ENCODE peak calls at places on chromosome 17, in ten cellular contexts. R, V, Q, L, A, O, K, X, Z and W are unnamed samples.

GRCh38 chr17:71980171-71980570 is 140.6 kb upstream of the SOX9 start:
- DNase-seq in R (no peak), V (no peak), Q (no peak), L (no peak), A (no peak), O (no peak), K (no peak), X (no peak), Z (no peak), W (no peak)

GRCh38 chr17:5921919-5922318 is 148.3 kb upstream of the WSCD1 start:
- DNase-seq in R (no peak), V (no peak), Q (peak; percentile 32), L (no peak), A (no peak), O (no peak), K (no peak), X (no peak), Z (no peak), W (no peak)

GRCh38 chr17:40730974-40731373 is 24.2 kb downstream of the KRT25 start:
- DNase-seq in R (no peak), V (no peak), Q (no peak), L (no peak), A (no peak), O (no peak), K (no peak), X (no peak), Z (no peak), W (no peak)

GRCh38 chr17:42819939-42820535 is 4.0 kb downstream of the BECN1 start:
- DNase-seq in R (peak; percentile 67), V (peak; percentile 40), Q (peak; percentile 91), L (peak; percentile 46), A (peak; percentile 73), O (peak; percentile 46), K (no peak), X (peak; percentile 89), Z (peak; percentile 49), W (no peak)

GRCh38 chr17:77862890-77863813 is 95.4 kb upstream of the TNRC6C start:
- DNase-seq in R (peak; percentile 55), V (no peak), Q (no peak), L (no peak), A (no peak), O (no peak), K (no peak), X (no peak), Z (no peak), W (no peak)

GRCh38 chr17:13600475-13601316 is 1.0 kb downstream of the HS3ST3A1 start:
- DNase-seq in R (no peak), V (no peak), Q (peak; percentile 49), L (no peak), A (no peak), O (no peak), K (no peak), X (peak; percentile 57), Z (no peak), W (no peak)

GRCh38 chr17:17940451-17940911 is 31.7 kb downstream of the TOM1L2 start:
- DNase-seq in R (no peak), V (no peak), Q (peak; percentile 69), L (no peak), A (no peak), O (no peak), K (no peak), X (no peak), Z (no peak), W (no peak)

GRCh38 chr17:17347956-17348871 is 45.0 kb downstream of the NT5M start:
- DNase-seq in R (peak; percentile 17), V (no peak), Q (no peak), L (no peak), A (no peak), O (no peak), K (no peak), X (no peak), Z (no peak), W (no peak)

GRCh38 chr17:35257080-35257701 is 14.3 kb downstream of the SLFN5 start:
- DNase-seq in R (no peak), V (no peak), Q (no peak), L (no peak), A (peak; percentile 52), O (no peak), K (no peak), X (no peak), Z (peak; percentile 65), W (no peak)

GRCh38 chr17:1001640-1002411 is 4.9 kb downstream of the TIMM22 start:
- DNase-seq in R (peak; percentile 71), V (no peak), Q (peak; percentile 70), L (no peak), A (no peak), O (no peak), K (peak; percentile 43), X (no peak), Z (no peak), W (no peak)

DNA sequence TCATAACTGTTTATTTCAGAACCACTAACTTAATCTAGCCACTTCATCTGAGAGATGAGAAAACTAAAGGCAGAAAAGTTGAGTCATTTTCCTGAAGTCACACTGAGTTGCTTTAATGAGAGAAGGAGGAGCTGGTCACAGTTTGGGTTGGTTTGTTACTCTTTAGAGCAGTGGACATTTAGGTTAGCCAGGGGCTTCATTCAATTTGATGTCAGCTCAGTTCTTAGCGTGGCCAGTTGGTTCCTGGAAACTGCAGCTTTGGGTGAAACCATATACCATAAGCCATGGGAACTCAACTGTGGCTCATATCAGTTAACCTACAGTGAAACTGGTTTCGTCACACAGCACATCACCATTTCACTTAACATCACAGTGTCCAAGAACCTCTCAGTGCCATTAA is 59.2 kb upstream of the ADORA2B start:
- DNase-seq in R (no peak), V (no peak), Q (no peak), L (no peak), A (no peak), O (no peak), K (no peak), X (no peak), Z (no peak), W (no peak)
- H3K27ac ChIP-seq in R (no peak overlapping the region), V (no peak overlapping the region), Q (no peak overlapping the region), L (no peak overlapping the region), A (no peak overlapping the region), O (no peak overlapping the region), K (no peak overlapping the region), X (no peak overlapping the region), Z (no peak overlapping the region), W (no peak overlapping the region)

DNA sequence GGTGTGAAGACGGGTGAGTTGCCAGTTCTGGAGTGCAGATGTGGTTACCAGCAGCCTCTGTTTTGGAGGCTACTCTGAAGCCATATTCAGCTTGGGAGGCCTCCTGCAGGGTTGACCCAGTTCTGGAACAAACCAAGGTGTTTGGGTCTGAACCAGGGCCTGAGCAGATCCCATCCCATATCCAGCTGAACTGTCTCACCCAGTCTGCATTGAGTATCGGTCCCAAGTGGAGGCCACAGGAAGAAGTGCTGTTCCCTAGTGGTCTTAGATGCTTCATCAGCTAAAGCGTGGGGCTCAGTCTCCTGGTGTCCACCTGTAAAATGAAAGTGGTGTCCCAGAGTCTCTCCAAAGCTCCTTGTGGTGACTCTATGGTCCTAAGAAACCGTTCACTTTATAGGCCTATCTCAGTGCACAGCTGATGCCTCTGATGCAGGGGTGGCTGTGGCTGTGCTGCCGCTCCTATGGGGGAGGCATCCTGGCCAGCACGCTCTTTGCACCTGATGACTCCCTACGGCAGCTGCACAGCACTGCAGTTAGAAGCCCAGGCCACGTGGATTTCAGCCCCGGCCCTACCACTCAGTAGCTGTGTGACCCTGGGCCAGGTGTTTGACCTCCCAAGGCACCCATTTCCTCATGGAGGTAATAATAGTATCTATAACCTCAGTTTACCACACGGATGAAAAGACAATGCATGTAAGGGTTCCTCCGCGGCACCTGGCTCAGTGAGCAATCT is 21.0 kb downstream of the CBX4 start:
- DNase-seq in R (no peak), V (no peak), Q (no peak), L (no peak), A (no peak), O (no peak), K (no peak), X (no peak), Z (no peak), W (no peak)
- H3K4me1 ChIP-seq in R (peaks cover 43% of the 10 kb centered on the region), V (peaks cover 53% of the 10 kb centered on the region), Q (peaks cover 3% of the 10 kb centered on the region), L (peaks cover 15% of the 10 kb centered on the region), A (peaks cover 20% of the 10 kb centered on the region), O (peaks cover 26% of the 10 kb centered on the region), K (peaks cover 18% of the 10 kb centered on the region), X (no peaks in the 10 kb centered on the region), Z (peaks cover 4% of the 10 kb centered on the region), W (peaks cover 18% of the 10 kb centered on the region)

GRCh38 chr17:31854672-31855071 is 4.4 kb downstream of the COPRS start:
- DNase-seq in R (no peak), V (no peak), Q (no peak), L (no peak), A (no peak), O (no peak), K (no peak), X (no peak), Z (no peak), W (no peak)

GRCh38 chr17:31857920-31858646 is 961 bp downstream of the COPRS start:
- DNase-seq in R (no peak), V (no peak), Q (no peak), L (peak; percentile 15), A (no peak), O (no peak), K (no peak), X (no peak), Z (no peak), W (no peak)

GRCh38 chr17:31859487-31860008 is 504 bp upstream of the COPRS start:
- DNase-seq in R (no peak), V (no peak), Q (peak; percentile 17), L (no peak), A (no peak), O (no peak), K (no peak), X (peak; percentile 34), Z (no peak), W (no peak)

GRCh38 chr17:31856750-31857149 is 2.3 kb downstream of the COPRS start:
- DNase-seq in R (no peak), V (no peak), Q (no peak), L (no peak), A (no peak), O (no peak), K (no peak), X (no peak), Z (no peak), W (no peak)

GRCh38 chr17:31858647-31859486 is at the start of gene COPRS:
- DNase-seq in R (peak; percentile 95), V (peak; percentile 93), Q (peak; percentile 89), L (peak; percentile 78), A (peak; percentile 92), O (peak; percentile 89), K (peak; percentile 81), X (peak; percentile 95), Z (peak; percentile 90), W (peak; percentile 29)
- H3K27ac ChIP-seq in R (peak within 1 kb of the TSS; percentile 87), V (peak within 1 kb of the TSS; percentile 90), Q (peak within 1 kb of the TSS; percentile 54), L (peak within 1 kb of the TSS; percentile 26), A (peak within 1 kb of the TSS; percentile 80), O (peak within 1 kb of the TSS; percentile 75), K (peak within 1 kb of the TSS; percentile 68), X (no peak within 1 kb of the TSS), Z (peak within 1 kb of the TSS; percentile 85), W (peak within 1 kb of the TSS; percentile 87)

DNA sequence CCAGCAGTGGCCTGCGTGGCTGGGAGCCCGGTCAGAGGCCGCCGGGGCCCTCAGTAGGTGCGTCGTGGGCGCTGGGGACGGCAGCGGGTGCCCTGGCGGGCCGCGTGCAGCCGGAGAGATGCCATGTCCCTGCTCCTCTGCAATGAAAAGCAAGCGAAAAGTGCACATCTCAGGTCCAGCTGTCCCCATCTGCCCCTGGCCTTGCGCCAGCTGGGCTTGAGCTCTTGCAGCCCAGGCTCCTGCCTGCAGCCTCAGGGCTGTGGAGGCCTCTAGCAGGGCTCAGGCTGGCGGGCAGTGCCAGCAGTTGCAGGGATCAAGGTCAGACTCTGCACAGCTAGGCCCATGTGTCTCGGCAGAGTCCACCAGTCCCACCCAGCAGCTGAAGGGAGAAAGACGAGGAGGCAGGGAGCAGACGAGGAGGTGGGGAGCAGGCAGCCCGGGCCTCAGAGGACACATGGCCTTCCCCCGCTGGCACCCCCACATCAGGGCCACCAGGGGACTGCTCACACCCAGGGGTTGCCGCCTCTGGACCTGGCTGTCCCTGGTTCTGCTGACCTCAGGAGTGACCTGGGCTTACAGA is 11.2 kb downstream of the SLC16A3 start:
- DNase-seq in R (peak; percentile 60), V (no peak), Q (no peak), L (no peak), A (no peak), O (no peak), K (no peak), X (no peak), Z (no peak), W (no peak)
- H3K4me1 ChIP-seq in R (peaks cover 77% of the 10 kb centered on the region), V (peaks cover 93% of the 10 kb centered on the region), Q (no peaks in the 10 kb centered on the region), L (peaks cover 64% of the 10 kb centered on the region), A (peaks cover 86% of the 10 kb centered on the region), O (peaks cover 44% of the 10 kb centered on the region), K (peaks cover 79% of the 10 kb centered on the region), X (no peaks in the 10 kb centered on the region), Z (peaks cover 54% of the 10 kb centered on the region), W (peaks cover 75% of the 10 kb centered on the region)